ENCODE peak calls at places on chromosomes 5 and 9, in nine cellular contexts. U is SJSA1, J is PC-3, I is brain microvascular endothelial cell, G is ovary, F is transverse colon, O is IMR-90, P is cardiac muscle cell, T is WERI-Rb-1. W is an unnamed sample.

GRCh38 chr9:11312976-11313375 is 700.2 kb upstream of the PTPRD start:
- DNase-seq in P (peak; percentile 24), G (no peak), O (no peak), T (no peak), F (no peak), U (no peak), I (peak; percentile 50), J (no peak), W (no peak)

GRCh38 chr5:165232629-165233028 is 1727.2 kb downstream of the MAT2B start:
- DNase-seq in I (no peak), F (no peak), U (no peak), P (no peak), J (no peak), G (no peak), T (no peak), O (no peak), W (no peak)

GRCh38 chr5:116361171-116361967 is 213.3 kb downstream of the SEMA6A start:
- DNase-seq in P (peak; percentile 58), U (no peak), T (peak; percentile 81), J (no peak), O (no peak), I (peak; percentile 18), G (peak; percentile 35), F (peak; percentile 69), W (peak; percentile 43)

GRCh38 chr9:91193658-91194391 is 167.9 kb downstream of the AUH start:
- DNase-seq in F (peak; percentile 91), G (peak; percentile 91), O (peak; percentile 96), J (peak; percentile 71), I (peak; percentile 94), P (peak; percentile 97), T (peak; percentile 52), U (peak; percentile 80), W (peak; percentile 95)

GRCh38 chr9:5587024-5587423 is 41.9 kb upstream of the RIC1 start:
- DNase-seq in P (no peak), U (peak; percentile 53), O (peak; percentile 95), F (no peak), T (no peak), J (peak; percentile 84), I (peak; percentile 78), G (no peak), W (no peak)

GRCh38 chr9:37262410-37262809 is 142.0 kb downstream of the ZCCHC7 start:
- DNase-seq in U (no peak), O (peak; percentile 49), T (peak; percentile 34), I (peak; percentile 25), J (peak; percentile 39), G (no peak), F (no peak), P (peak; percentile 35), W (no peak)

GRCh38 chr5:29218829-29219228 is 1974.7 kb upstream of the CDH6 start:
- DNase-seq in T (no peak), U (no peak), G (no peak), I (no peak), P (no peak), F (no peak), O (no peak), J (no peak), W (no peak)

GRCh38 chr9:92611621-92612275 is 58.2 kb downstream of the IPPK start:
- DNase-seq in O (no peak), G (no peak), I (no peak), U (no peak), T (peak; percentile 46), J (no peak), F (no peak), P (no peak), W (no peak)

GRCh38 chr5:71782393-71782770 is 63.3 kb downstream of the CARTPT start:
- DNase-seq in T (no peak), G (no peak), I (no peak), J (no peak), U (no peak), O (no peak), F (no peak), P (no peak), W (no peak)

GRCh38 chr5:69093771-69094570 is at the start of gene SLC30A5:
- DNase-seq in O (peak; percentile 100), J (peak; percentile 99), G (peak; percentile 99), F (peak; percentile 99), P (peak; percentile 100), I (peak; percentile 100), U (peak; percentile 100), T (peak; percentile 100), W (peak; percentile 99)

GRCh38 chr9:133657120-133657661 is 21.0 kb downstream of the DBH start:
- DNase-seq in F (no peak), U (no peak), J (no peak), O (peak; percentile 7), P (no peak), I (no peak), T (no peak), G (peak; percentile 32), W (no peak)

GRCh38 chr9:110116543-110116885 is 91.4 kb downstream of the C9orf152 start:
- DNase-seq in P (no peak), J (peak; percentile 17), I (peak; percentile 91), G (no peak), U (no peak), T (no peak), F (no peak), O (peak; percentile 99), W (no peak)

GRCh38 chr9:94798201-94798600 is 71.7 kb downstream of the AOPEP start:
- DNase-seq in J (no peak), O (no peak), U (no peak), T (no peak), G (no peak), F (no peak), I (no peak), P (no peak), W (no peak)
- H3K27ac ChIP-seq in J (no peak overlapping the region), O (no peak overlapping the region), U (no peak overlapping the region), T (no peak overlapping the region), G (no peak overlapping the region), F (no peak overlapping the region), I (no peak overlapping the region), P (no peak overlapping the region), W (peak overlapping the region; percentile 0)

DNA sequence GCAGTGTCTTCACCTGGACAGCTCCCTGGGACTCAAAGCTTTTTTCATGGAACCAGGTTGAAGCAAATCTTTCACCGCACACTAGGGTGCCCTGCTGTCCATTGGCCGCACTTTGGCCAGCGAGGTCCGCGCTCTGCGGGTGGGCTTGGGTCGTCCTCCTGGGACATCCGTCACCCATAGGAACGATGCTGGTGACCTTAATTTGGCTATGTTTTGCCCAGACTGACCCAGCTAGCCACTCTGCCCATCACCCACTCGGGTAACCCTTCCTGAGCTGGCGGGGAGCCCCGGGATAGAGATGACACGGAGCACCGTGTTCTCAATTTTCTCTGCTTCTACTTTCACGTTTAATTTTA is 25.9 kb downstream of the ZDHHC11B start:
- DNase-seq in U (peak; percentile 55), J (no peak), I (no peak), T (no peak), P (no peak), F (no peak), G (no peak), O (no peak), W (peak; percentile 39)
- H3K27ac ChIP-seq in U (no peak overlapping the region), J (peak overlapping the region; percentile 20), I (no peak overlapping the region), T (no peak overlapping the region), P (no peak overlapping the region), F (peak overlapping the region; percentile 59), G (no peak overlapping the region), O (no peak overlapping the region), W (no peak overlapping the region)

GRCh38 chr5:52844885-52845284 is 57.2 kb downstream of the ITGA1 start:
- DNase-seq in P (no peak), U (no peak), T (no peak), O (peak; percentile 61), I (no peak), G (no peak), F (no peak), J (no peak), W (no peak)

GRCh38 chr5:52849544-52849943 is 61.8 kb downstream of the ITGA1 start:
- DNase-seq in F (no peak), P (no peak), I (no peak), U (no peak), O (no peak), J (no peak), G (no peak), T (no peak), W (no peak)

GRCh38 chr5:52842111-52842510 is 54.4 kb downstream of the ITGA1 start:
- DNase-seq in P (no peak), I (no peak), F (no peak), J (no peak), T (no peak), O (no peak), G (no peak), U (no peak), W (no peak)

GRCh38 chr5:52841114-52841513 is 53.4 kb downstream of the ITGA1 start:
- DNase-seq in I (no peak), T (no peak), F (no peak), U (no peak), J (no peak), P (no peak), G (no peak), O (no peak), W (no peak)

GRCh38 chr5:52846443-52846842 is 58.7 kb downstream of the ITGA1 start:
- DNase-seq in F (no peak), G (no peak), I (no peak), O (peak; percentile 80), J (no peak), T (no peak), U (no peak), P (no peak), W (no peak)
- H3K27ac ChIP-seq in F (peak overlapping the region; percentile 39), G (no peak overlapping the region), I (no peak overlapping the region), O (peak overlapping the region; percentile 72), J (no peak overlapping the region), T (no peak overlapping the region), U (no peak overlapping the region), P (no peak overlapping the region), W (no peak overlapping the region)

GRCh38 chr9:113331780-113332179 is 8.3 kb downstream of the WDR31 start:
- DNase-seq in I (no peak), P (no peak), F (no peak), U (no peak), O (no peak), J (no peak), G (no peak), T (no peak), W (no peak)
- H3K27ac ChIP-seq in I (no peak overlapping the region), P (no peak overlapping the region), F (no peak overlapping the region), U (no peak overlapping the region), O (no peak overlapping the region), J (no peak overlapping the region), G (no peak overlapping the region), T (no peak overlapping the region), W (no peak overlapping the region)